ENCODE peak calls at places on chromosome 1, in seven cellular contexts. L, F, I, E, U, D and Y are unnamed samples.

GRCh38 chr1:172883387-172883791 is 167.4 kb downstream of the TNFSF18 start:
- DNase-seq in D (no peak), I (no peak), U (no peak), F (no peak), L (no peak), E (no peak), Y (peak)

GRCh38 chr1:206979379-206980043 is 9.3 kb upstream of the FCAMR start:
- DNase-seq in I (peak), D (no peak), F (peak), U (no peak), E (no peak), L (no peak), Y (peak)

GRCh38 chr1:208595745-208596144 is 351.6 kb upstream of the PLXNA2 start:
- DNase-seq in L (peak), E (no peak), D (no peak), I (no peak), F (no peak), U (no peak), Y (peak)

GRCh38 chr1:223707270-223708000 is 4.9 kb upstream of the CAPN2 start:
- DNase-seq in F (peak), I (peak), U (no peak), E (peak), D (no peak), L (peak), Y (peak)

GRCh38 chr1:67383999-67384638 is 46.1 kb downstream of the SERBP1 start:
- DNase-seq in D (no peak), E (no peak), F (no peak), I (no peak), L (no peak), U (no peak), Y (no peak)

GRCh38 chr1:109884242-109884891 is 26.3 kb upstream of the CSF1 start:
- DNase-seq in L (no peak), U (no peak), E (no peak), D (no peak), F (no peak), I (no peak), Y (no peak)

GRCh38 chr1:8554956-8555534 is 237.1 kb downstream of the SLC45A1 start:
- DNase-seq in F (no peak), E (no peak), U (no peak), L (no peak), D (peak), I (no peak), Y (peak)

GRCh38 chr1:43044572-43045361 is 86.1 kb upstream of the SLC2A1 start:
- DNase-seq in U (no peak), I (no peak), L (no peak), D (no peak), E (no peak), F (no peak), Y (no peak)

GRCh38 chr1:31926846-31927660 is 11.1 kb downstream of the PTP4A2 start:
- DNase-seq in L (no peak), F (no peak), E (no peak), U (no peak), D (no peak), I (no peak), Y (no peak)

GRCh38 chr1:43620956-43621355 is 29.0 kb upstream of the KDM4A start:
- DNase-seq in I (no peak), E (no peak), U (no peak), F (no peak), D (no peak), L (no peak), Y (no peak)

GRCh38 chr1:22313321-22313720 is 138.3 kb upstream of the ZBTB40 start:
- DNase-seq in D (no peak), F (no peak), L (no peak), E (no peak), I (no peak), U (no peak), Y (no peak)

GRCh38 chr1:53084589-53084971 is 22.6 kb downstream of the PODN start:
- DNase-seq in U (no peak), L (no peak), F (no peak), E (no peak), D (no peak), I (no peak), Y (no peak)

GRCh38 chr1:207221934-207222351 is 99.5 kb upstream of the CD55 start:
- DNase-seq in U (no peak), E (no peak), L (no peak), D (no peak), F (no peak), I (no peak), Y (no peak)

GRCh38 chr1:43276673-43277072 is 6.9 kb downstream of the TMEM125 start:
- DNase-seq in D (no peak), L (no peak), U (no peak), F (no peak), I (no peak), E (no peak), Y (no peak)

GRCh38 chr1:226638001-226638601 is 89.5 kb downstream of the STUM start:
- DNase-seq in L (no peak), I (no peak), F (no peak), D (no peak), U (no peak), E (peak), Y (no peak)

GRCh38 chr1:70896224-70896623 is 151.4 kb downstream of the PTGER3 start:
- DNase-seq in L (no peak), F (peak), E (no peak), I (no peak), U (no peak), D (no peak), Y (no peak)

GRCh38 chr1:180194546-180195207 is 35.4 kb upstream of the LHX4 start:
- DNase-seq in F (no peak), D (peak), E (no peak), L (no peak), I (no peak), U (no peak), Y (no peak)

GRCh38 chr1:117171900-117172501 is 38.7 kb downstream of the VTCN1 start:
- DNase-seq in F (no peak), D (no peak), U (no peak), I (no peak), L (no peak), E (no peak), Y (peak)

GRCh38 chr1:206555473-206555935 is 48.2 kb downstream of the RASSF5 start:
- DNase-seq in E (peak), D (no peak), U (no peak), L (no peak), I (no peak), F (peak), Y (no peak)

GRCh38 chr1:215357901-215358300 is 209.2 kb upstream of the KCTD3 start:
- DNase-seq in U (no peak), F (no peak), L (no peak), I (no peak), D (no peak), E (no peak), Y (no peak)

GRCh38 chr1:38991638-38992449 is 768 bp downstream of the AKIRIN1 start:
- DNase-seq in F (peak), E (peak), U (no peak), L (no peak), D (peak), I (peak), Y (peak)

GRCh38 chr1:70436617-70437236 is 25.7 kb downstream of the CTH start:
- DNase-seq in U (no peak), D (no peak), L (peak), I (no peak), F (peak), E (no peak), Y (no peak)

GRCh38 chr1:51623025-51623424 is 6.1 kb downstream of the OSBPL9 start:
- DNase-seq in F (no peak), U (no peak), L (no peak), E (no peak), D (no peak), I (no peak), Y (no peak)

GRCh38 chr1:56508523-56508983 is 70.8 kb downstream of the PLPP3 start:
- DNase-seq in F (no peak), U (no peak), D (peak), E (peak), I (peak), L (no peak), Y (no peak)

GRCh38 chr1:206907304-206907991 is 10.2 kb downstream of the IL24 start:
- DNase-seq in U (no peak), D (no peak), E (no peak), F (no peak), I (no peak), L (no peak), Y (no peak)

GRCh38 chr1:52159033-52159789 is 17.3 kb downstream of the ZFYVE9 start:
- DNase-seq in E (no peak), F (no peak), I (no peak), L (no peak), D (no peak), U (no peak), Y (peak)